ENCODE peak calls at places on chromosomes 12 and 14, in six cellular contexts. A, R, D, N, G and J are unnamed samples.

GRCh38 chr14:102076793-102077759 is 9.8 kb downstream of the HSP90AA1 start:
- DNase-seq in G (no peak), R (no peak), D (no peak), N (no peak), A (no peak), J (no peak)

GRCh38 chr14:68421116-68421515 is 371.8 kb downstream of the ZFP36L1 start:
- DNase-seq in G (no peak), R (no peak), A (no peak), D (no peak), N (no peak), J (no peak)

GRCh38 chr12:21825924-21826548 is 51.5 kb upstream of the KCNJ8 start:
- DNase-seq in G (no peak), A (no peak), D (no peak), R (no peak), N (no peak), J (no peak)

GRCh38 chr14:84546236-84546635 is 983.7 kb upstream of the FLRT2 start:
- DNase-seq in A (no peak), D (no peak), G (no peak), N (no peak), R (no peak), J (no peak)

GRCh38 chr14:95741051-95741490 is 27.1 kb upstream of the TCL1A start:
- DNase-seq in R (no peak), A (no peak), G (no peak), D (no peak), N (no peak), J (peak)

GRCh38 chr12:49703647-49704137 is 3.5 kb downstream of the FMNL3 start:
- DNase-seq in D (peak), A (no peak), R (peak), G (no peak), N (peak), J (peak)

GRCh38 chr12:77841467-77842054 is 10.9 kb downstream of the NAV3 start:
- DNase-seq in R (no peak), D (no peak), N (no peak), G (no peak), A (no peak), J (no peak)

GRCh38 chr14:87813691-87814090 is 179.3 kb downstream of the GALC start:
- DNase-seq in A (no peak), N (no peak), D (no peak), R (no peak), G (no peak), J (no peak)

GRCh38 chr12:47740536-47741339 is 15.4 kb upstream of the ENDOU start:
- DNase-seq in A (no peak), R (peak), D (no peak), G (no peak), N (no peak), J (no peak)

GRCh38 chr12:70366581-70367267 is 634 bp downstream of the KCNMB4 start:
- DNase-seq in R (peak), D (peak), G (peak), N (peak), A (peak), J (peak)

GRCh38 chr12:78181544-78182162 is 351.0 kb downstream of the NAV3 start:
- DNase-seq in N (no peak), G (peak), A (no peak), D (no peak), R (no peak), J (peak)

GRCh38 chr12:1815108-1815507 is 5.3 kb upstream of the LRTM2 start:
- DNase-seq in A (no peak), G (no peak), R (no peak), D (no peak), N (no peak), J (no peak)

GRCh38 chr14:81302613-81303012 is 81.9 kb upstream of the GTF2A1 start:
- DNase-seq in A (no peak), R (no peak), N (no peak), G (no peak), D (no peak), J (no peak)
- TF ChIP-seq CTCF in A (no peak), R (no peak), N (no peak), G (peak), D (no peak), J (no peak)

GRCh38 chr12:76688627-76689026 is 75.3 kb upstream of the ZDHHC17 start:
- DNase-seq in N (no peak), G (no peak), R (no peak), D (no peak), A (no peak), J (no peak)
- TF ChIP-seq CTCF in N (peak), G (peak), R (no peak), D (peak), A (no peak), J (peak)

GRCh38 chr14:36975834-36976233 is 196.6 kb downstream of the SLC25A21 start:
- DNase-seq in D (no peak), R (no peak), N (no peak), G (no peak), A (no peak), J (no peak)
- TF ChIP-seq CTCF in D (no peak), R (no peak), N (no peak), G (no peak), A (no peak), J (no peak)

DNA sequence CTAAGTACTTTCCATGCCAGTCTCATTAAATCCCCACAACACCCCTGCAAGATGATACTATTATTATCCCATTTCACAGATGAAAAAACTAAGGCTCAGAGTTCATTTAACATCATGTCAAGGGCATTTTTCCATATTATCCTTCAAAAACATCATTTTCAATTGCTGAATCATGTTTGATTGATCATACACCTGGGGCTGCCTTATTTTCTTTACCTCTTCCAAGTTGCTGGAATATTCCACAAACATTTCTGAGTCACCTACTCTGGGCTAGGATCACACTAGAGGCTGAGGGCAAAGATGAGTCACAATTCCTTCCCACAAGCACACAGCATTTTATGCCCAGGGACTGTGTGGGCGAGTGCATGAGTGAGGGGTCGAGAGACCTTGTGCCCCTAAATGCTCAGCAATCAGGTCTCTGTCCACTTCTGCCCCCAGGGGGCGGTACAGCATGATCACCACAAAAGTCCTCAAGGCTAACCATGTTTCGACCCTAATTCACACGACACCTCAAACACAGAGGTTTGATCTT is 14.1 kb upstream of the TMEM119 start:
- DNase-seq in D (peak), R (no peak), N (peak), G (peak), A (no peak), J (peak)
- TF ChIP-seq CTCF in D (peak), R (peak), N (peak), G (peak), A (no peak), J (peak)

GRCh38 chr14:57435923-57436322 is 45.5 kb downstream of the NAA30 start:
- DNase-seq in D (no peak), A (no peak), N (no peak), R (no peak), G (no peak), J (no peak)
- TF ChIP-seq CTCF in D (no peak), A (no peak), N (no peak), R (no peak), G (no peak), J (no peak)

DNA sequence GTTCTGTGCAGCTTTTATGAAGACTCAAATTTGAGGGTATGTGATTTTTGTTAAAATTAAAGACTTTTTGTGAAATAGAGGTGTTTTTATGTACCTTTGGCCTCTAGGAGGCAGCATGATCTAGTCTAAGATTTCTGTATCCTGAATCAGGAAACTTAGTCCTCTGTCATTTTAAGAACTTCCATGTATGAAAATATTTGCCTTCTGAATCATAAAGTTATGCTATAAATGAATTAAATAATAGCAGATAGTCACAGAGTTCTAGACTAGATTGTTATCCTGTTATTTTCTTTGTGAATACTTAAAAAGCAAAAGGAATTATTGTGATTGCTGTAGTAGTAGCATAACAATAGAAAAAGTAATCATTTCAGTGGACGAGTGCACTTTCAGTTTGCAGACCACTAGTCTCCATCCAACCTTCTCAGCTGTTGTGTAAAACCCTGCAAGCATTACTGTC is 56.3 kb downstream of the FGD4 start:
- DNase-seq in A (no peak), G (peak), N (peak), D (no peak), R (peak), J (peak)
- TF ChIP-seq CTCF in A (peak), G (peak), N (peak), D (peak), R (peak), J (peak)

GRCh38 chr12:124720019-124720686 is 143.5 kb downstream of the SCARB1 start:
- DNase-seq in D (no peak), A (no peak), R (no peak), G (no peak), N (peak), J (peak)
- TF ChIP-seq CTCF in D (no peak), A (peak), R (no peak), G (no peak), N (peak), J (peak)